ENCODE peak calls at places on chromosomes 13 and 19, in six cellular contexts. T is H9, Y is mesendoderm, S is IMR-90, P is H1, C is mesenchymal stem cell. N is an unnamed sample.

GRCh38 chr19:34319230-34319585 is 45.8 kb upstream of the GPI start:
- DNase-seq in T (no peak), Y (no peak), S (no peak), P (no peak), C (no peak), N (no peak)

GRCh38 chr19:45564131-45564780 is 20.3 kb downstream of the OPA3 start:
- DNase-seq in T (peak; percentile 91), Y (peak; percentile 60), S (no peak), P (peak; percentile 53), C (no peak), N (no peak)

GRCh38 chr13:109010912-109011311 is 381.5 kb downstream of the MYO16 start:
- DNase-seq in T (peak; percentile 34), Y (peak; percentile 87), S (no peak), P (peak; percentile 15), C (no peak), N (no peak)

GRCh38 chr13:72342364-72342763 is 385.1 kb downstream of the MZT1 start:
- DNase-seq in T (no peak), Y (no peak), S (no peak), P (no peak), C (no peak), N (no peak)

GRCh38 chr19:54030895-54031586 is 32.7 kb downstream of the VSTM1 start:
- DNase-seq in T (no peak), Y (peak; percentile 47), S (peak; percentile 24), P (no peak), C (no peak), N (no peak)

GRCh38 chr13:112346899-112347229 is 29.3 kb upstream of the SPACA7 start:
- DNase-seq in T (peak; percentile 38), Y (peak; percentile 48), S (no peak), P (peak; percentile 31), C (no peak), N (no peak)

GRCh38 chr13:110345701-110346100 is 38.6 kb downstream of the COL4A2 start:
- DNase-seq in T (no peak), Y (no peak), S (no peak), P (no peak), C (no peak), N (no peak)

GRCh38 chr13:41428155-41428554 is 29.2 kb upstream of the RGCC start:
- DNase-seq in T (peak; percentile 40), Y (peak; percentile 27), S (no peak), P (no peak), C (no peak), N (peak; percentile 6)

GRCh38 chr13:27960362-27961226 is 8.5 kb downstream of the CDX2 start:
- DNase-seq in T (peak; percentile 85), Y (peak; percentile 86), S (no peak), P (no peak), C (peak; percentile 85), N (no peak)

GRCh38 chr13:76991432-76991795 is 467 bp upstream of the CLN5 start:
- DNase-seq in T (no peak), Y (no peak), S (no peak), P (no peak), C (no peak), N (peak; percentile 4)

GRCh38 chr13:85436029-85436428 is 363.2 kb downstream of the SLITRK6 start:
- DNase-seq in T (no peak), Y (no peak), S (no peak), P (no peak), C (no peak), N (no peak)

GRCh38 chr19:12867120-12868099 is 13.8 kb downstream of the DNASE2 start:
- DNase-seq in T (peak; percentile 94), Y (peak; percentile 93), S (peak; percentile 43), P (peak; percentile 79), C (peak; percentile 75), N (peak; percentile 90)

GRCh38 chr13:97257800-97258799 is 36.0 kb downstream of the MBNL2 start:
- DNase-seq in T (peak; percentile 84), Y (peak; percentile 97), S (peak; percentile 90), P (no peak), C (peak; percentile 98), N (no peak)

GRCh38 chr13:50766043-50766442 is 77.4 kb downstream of the DLEU7 start:
- DNase-seq in T (no peak), Y (no peak), S (no peak), P (no peak), C (no peak), N (no peak)

GRCh38 chr19:51470966-51471365 is 7.4 kb upstream of the CEACAM18 start:
- DNase-seq in T (no peak), Y (no peak), S (no peak), P (no peak), C (no peak), N (no peak)

GRCh38 chr13:25987987-25988386 is 63.8 kb downstream of the SHISA2 start:
- DNase-seq in T (no peak), Y (no peak), S (no peak), P (no peak), C (no peak), N (no peak)

GRCh38 chr13:40585911-40586471 is 80.5 kb downstream of the FOXO1 start:
- DNase-seq in T (no peak), Y (peak; percentile 84), S (no peak), P (no peak), C (no peak), N (no peak)

GRCh38 chr13:90502762-90503161 is 844.7 kb upstream of the MIR17HG start:
- DNase-seq in T (no peak), Y (peak; percentile 7), S (no peak), P (no peak), C (no peak), N (no peak)

GRCh38 chr13:51519839-51520238 is 64.4 kb upstream of the WDFY2 start:
- DNase-seq in T (no peak), Y (no peak), S (peak; percentile 61), P (no peak), C (no peak), N (no peak)

GRCh38 chr13:100733261-100733660 is 58.7 kb upstream of the TMTC4 start:
- DNase-seq in T (no peak), Y (no peak), S (no peak), P (no peak), C (no peak), N (no peak)

GRCh38 chr19:55027472-55028337 is 10.4 kb downstream of the GP6 start:
- DNase-seq in T (no peak), Y (no peak), S (no peak), P (no peak), C (no peak), N (no peak)

GRCh38 chr13:34419025-34419424 is 523.0 kb upstream of the NBEA start:
- DNase-seq in T (no peak), Y (no peak), S (no peak), P (no peak), C (peak; percentile 47), N (no peak)

GRCh38 chr19:30046522-30046921 is 104.5 kb downstream of the URI1 start:
- DNase-seq in T (no peak), Y (peak; percentile 43), S (peak; percentile 1), P (no peak), C (no peak), N (no peak)

GRCh38 chr13:101572456-101572855 is 120.0 kb downstream of the ITGBL1 start:
- DNase-seq in T (no peak), Y (no peak), S (peak; percentile 19), P (no peak), C (no peak), N (no peak)

GRCh38 chr13:100789481-100789880 is 114.9 kb upstream of the TMTC4 start:
- DNase-seq in T (no peak), Y (no peak), S (no peak), P (no peak), C (peak; percentile 61), N (no peak)

GRCh38 chr19:1042689-1043511 is 3.0 kb downstream of the ABCA7 start:
- DNase-seq in T (peak; percentile 26), Y (no peak), S (no peak), P (no peak), C (no peak), N (no peak)

GRCh38 chr19:31260171-31260933 is 88.9 kb downstream of the TSHZ3 start:
- DNase-seq in T (no peak), Y (no peak), S (no peak), P (no peak), C (no peak), N (no peak)

GRCh38 chr13:112685856-112686255 is 4.0 kb upstream of the ATP11A start:
- DNase-seq in T (peak; percentile 7), Y (no peak), S (no peak), P (no peak), C (no peak), N (no peak)

GRCh38 chr19:12872941-12873890 is 8.0 kb downstream of the DNASE2 start:
- DNase-seq in T (peak; percentile 84), Y (peak; percentile 66), S (peak; percentile 37), P (no peak), C (peak; percentile 26), N (no peak)

GRCh38 chr19:44499559-44499958 is 763 bp downstream of the ZNF180 start:
- DNase-seq in T (peak; percentile 55), Y (no peak), S (no peak), P (peak; percentile 9), C (no peak), N (no peak)
- H3K4ac ChIP-seq in T (no peak overlapping the region), Y (no peak overlapping the region), S (peak overlapping the region; percentile 98), P (no peak overlapping the region), C (no peak overlapping the region), N (no peak overlapping the region)

GRCh38 chr13:39498471-39499114 is 104.4 kb downstream of the LHFPL6 start:
- DNase-seq in T (peak; percentile 31), Y (no peak), S (no peak), P (no peak), C (no peak), N (peak; percentile 32)
- H3K4me1 ChIP-seq in T (peaks cover 20% of the 10 kb centered on the region), Y (peaks cover 6% of the 10 kb centered on the region), S (peaks cover 3% of the 10 kb centered on the region), P (peaks cover 11% of the 10 kb centered on the region), C (no peaks in the 10 kb centered on the region), N (peaks cover 28% of the 10 kb centered on the region)

GRCh38 chr19:3186377-3186688 is 603 bp downstream of the NCLN start:
- DNase-seq in T (no peak), Y (no peak), S (no peak), P (no peak), C (peak; percentile 36), N (no peak)
- H2BK5ac ChIP-seq in T (no peak overlapping the region), Y (no peak overlapping the region), S (no peak overlapping the region), P (no peak overlapping the region), C (peak overlapping the region; percentile 36), N (peak overlapping the region; percentile 90)

DNA sequence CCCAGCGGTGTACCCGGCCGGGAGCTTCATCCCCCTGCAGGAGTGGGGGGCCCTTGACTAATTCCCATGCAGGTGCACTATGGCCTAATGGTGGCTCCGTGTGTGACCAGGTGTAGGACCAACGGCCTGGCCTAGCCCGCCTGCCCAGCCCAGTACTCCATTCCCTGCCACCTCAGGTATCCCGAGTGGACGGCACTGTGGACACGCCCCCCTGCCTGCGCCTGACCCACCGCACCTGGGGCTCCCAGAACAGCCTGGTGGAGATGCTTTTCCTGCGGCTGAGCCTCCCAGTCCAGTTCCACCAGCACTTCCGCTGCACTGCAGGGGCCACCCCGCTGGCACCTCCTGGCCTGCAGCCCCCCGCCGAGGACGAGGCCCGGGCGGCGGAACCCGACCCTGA is 39.7 kb downstream of the RYR1 start:
- DNase-seq in T (no peak), Y (no peak), S (no peak), P (no peak), C (no peak), N (no peak)
- H3K4ac ChIP-seq in T (no peak overlapping the region), Y (no peak overlapping the region), S (no peak overlapping the region), P (no peak overlapping the region), C (no peak overlapping the region), N (no peak overlapping the region)

GRCh38 chr19:41426952-41427646 is at the start of gene B3GNT8:
- DNase-seq in T (peak; percentile 93), Y (peak; percentile 94), S (peak; percentile 34), P (peak; percentile 56), C (peak; percentile 77), N (peak; percentile 59)
- H3K4me1 ChIP-seq in T (no peaks in the 10 kb centered on the region), Y (peaks cover 3% of the 10 kb centered on the region), S (peaks cover 10% of the 10 kb centered on the region), P (peaks cover 2% of the 10 kb centered on the region), C (peaks cover 34% of the 10 kb centered on the region), N (peaks cover 13% of the 10 kb centered on the region)